ENCODE peak calls at places on chromosomes 12 and 14, in five cellular contexts. One of them, this sample, is unnamed.

GRCh38 chr12:12474931-12475485 is 87.7 kb downstream of the DUSP16 start:
- DNase-seq in K562: peak; percentile 18
- DNase-seq in right atrium auricular region: no peak
- DNase-seq in upper lobe of left lung: no peak
- DNase-seq in GM23248: peak; percentile 14
- DNase-seq in this sample: no peak

GRCh38 chr12:100962086-100962712 is 167.6 kb downstream of the ANO4 start:
- DNase-seq in right atrium auricular region: no peak
- DNase-seq in upper lobe of left lung: no peak
- DNase-seq in K562: no peak
- DNase-seq in GM23248: no peak
- DNase-seq in this sample: no peak

GRCh38 chr14:56176530-56176929 is 58.3 kb downstream of the PELI2 start:
- DNase-seq in right atrium auricular region: no peak
- DNase-seq in GM23248: no peak
- DNase-seq in upper lobe of left lung: no peak
- DNase-seq in K562: no peak
- DNase-seq in this sample: no peak

GRCh38 chr14:103730490-103731035 is 15.0 kb downstream of the ZFYVE21 start:
- DNase-seq in right atrium auricular region: no peak
- DNase-seq in upper lobe of left lung: no peak
- DNase-seq in GM23248: no peak
- DNase-seq in K562: peak; percentile 44
- DNase-seq in this sample: no peak

GRCh38 chr14:91070572-91070971 is 10.1 kb upstream of the RPS6KA5 start:
- DNase-seq in K562: no peak
- DNase-seq in right atrium auricular region: no peak
- DNase-seq in upper lobe of left lung: no peak
- DNase-seq in GM23248: no peak
- DNase-seq in this sample: no peak

GRCh38 chr12:51730745-51731144 is 117.8 kb downstream of the FIGNL2 start:
- DNase-seq in GM23248: no peak
- DNase-seq in upper lobe of left lung: no peak
- DNase-seq in K562: no peak
- DNase-seq in right atrium auricular region: no peak
- DNase-seq in this sample: no peak

GRCh38 chr14:55754471-55754870 is 174.5 kb downstream of the KTN1 start:
- DNase-seq in right atrium auricular region: no peak
- DNase-seq in K562: no peak
- DNase-seq in GM23248: no peak
- DNase-seq in upper lobe of left lung: no peak
- DNase-seq in this sample: no peak

GRCh38 chr12:79692860-79693605 is 2.3 kb upstream of the PAWR start:
- DNase-seq in K562: no peak
- DNase-seq in upper lobe of left lung: no peak
- DNase-seq in GM23248: peak; percentile 69
- DNase-seq in right atrium auricular region: no peak
- DNase-seq in this sample: no peak

GRCh38 chr12:106304797-106305196 is 2.3 kb downstream of the TCP11L2 start:
- DNase-seq in GM23248: no peak
- DNase-seq in K562: no peak
- DNase-seq in upper lobe of left lung: no peak
- DNase-seq in right atrium auricular region: no peak
- DNase-seq in this sample: no peak

GRCh38 chr12:80702889-80703605 is 4.4 kb upstream of the MYF6 start:
- DNase-seq in upper lobe of left lung: no peak
- DNase-seq in K562: no peak
- DNase-seq in GM23248: peak; percentile 82
- DNase-seq in right atrium auricular region: no peak
- DNase-seq in this sample: peak; percentile 10

GRCh38 chr14:95707327-95707726 is 6.6 kb downstream of the TCL1A start:
- DNase-seq in upper lobe of left lung: no peak
- DNase-seq in GM23248: no peak
- DNase-seq in K562: no peak
- DNase-seq in right atrium auricular region: no peak
- DNase-seq in this sample: no peak

GRCh38 chr12:114611145-114612018 is 72.6 kb downstream of the TBX3 start:
- DNase-seq in K562: no peak
- DNase-seq in GM23248: no peak
- DNase-seq in right atrium auricular region: no peak
- DNase-seq in upper lobe of left lung: no peak
- DNase-seq in this sample: no peak

GRCh38 chr14:85461432-85462133 is 68.4 kb upstream of the FLRT2 start:
- DNase-seq in right atrium auricular region: no peak
- DNase-seq in upper lobe of left lung: no peak
- DNase-seq in K562: no peak
- DNase-seq in GM23248: no peak
- DNase-seq in this sample: no peak

GRCh38 chr12:21223930-21224329 is 92.9 kb downstream of the SLCO1B1 start:
- DNase-seq in right atrium auricular region: no peak
- DNase-seq in upper lobe of left lung: no peak
- DNase-seq in GM23248: no peak
- DNase-seq in K562: no peak
- DNase-seq in this sample: no peak

GRCh38 chr14:56414231-56414630 is 165.4 kb upstream of the TMEM260 start:
- DNase-seq in upper lobe of left lung: no peak
- DNase-seq in GM23248: no peak
- DNase-seq in K562: no peak
- DNase-seq in right atrium auricular region: no peak
- DNase-seq in this sample: no peak

GRCh38 chr14:77181124-77181602 is 435 bp upstream of the TMEM63C start:
- DNase-seq in right atrium auricular region: peak; percentile 50
- DNase-seq in GM23248: no peak
- DNase-seq in upper lobe of left lung: no peak
- DNase-seq in K562: no peak
- DNase-seq in this sample: no peak

GRCh38 chr14:39034481-39035296 is 68.3 kb downstream of the SEC23A start:
- DNase-seq in upper lobe of left lung: no peak
- DNase-seq in K562: no peak
- DNase-seq in right atrium auricular region: no peak
- DNase-seq in GM23248: peak; percentile 52
- DNase-seq in this sample: no peak

GRCh38 chr14:41718477-41719166 is 111.9 kb downstream of the LRFN5 start:
- DNase-seq in GM23248: no peak
- DNase-seq in K562: no peak
- DNase-seq in right atrium auricular region: no peak
- DNase-seq in upper lobe of left lung: no peak
- DNase-seq in this sample: no peak

GRCh38 chr12:81644503-81644902 is 114.6 kb downstream of the PPFIA2 start:
- DNase-seq in right atrium auricular region: no peak
- DNase-seq in GM23248: peak; percentile 71
- DNase-seq in K562: no peak
- DNase-seq in upper lobe of left lung: no peak
- DNase-seq in this sample: peak; percentile 20

GRCh38 chr12:90085491-90086274 is 377.0 kb upstream of the ATP2B1 start:
- DNase-seq in upper lobe of left lung: no peak
- DNase-seq in right atrium auricular region: no peak
- DNase-seq in K562: no peak
- DNase-seq in GM23248: peak; percentile 52
- DNase-seq in this sample: no peak

GRCh38 chr12:119822046-119822445 is 55.1 kb downstream of the CIT start:
- DNase-seq in right atrium auricular region: no peak
- DNase-seq in upper lobe of left lung: no peak
- DNase-seq in GM23248: no peak
- DNase-seq in K562: no peak
- DNase-seq in this sample: no peak

GRCh38 chr14:93707475-93707874 is 80.8 kb downstream of the PRIMA1 start:
- DNase-seq in upper lobe of left lung: no peak
- DNase-seq in K562: no peak
- DNase-seq in GM23248: no peak
- DNase-seq in right atrium auricular region: peak; percentile 36
- DNase-seq in this sample: no peak

GRCh38 chr14:88044129-88044727 is 39.3 kb downstream of the GPR65 start:
- DNase-seq in upper lobe of left lung: no peak
- DNase-seq in K562: no peak
- DNase-seq in right atrium auricular region: no peak
- DNase-seq in GM23248: peak; percentile 6
- DNase-seq in this sample: no peak

GRCh38 chr14:81067156-81067555 is 111.7 kb downstream of the TSHR start:
- DNase-seq in GM23248: no peak
- DNase-seq in K562: no peak
- DNase-seq in right atrium auricular region: no peak
- DNase-seq in upper lobe of left lung: no peak
- DNase-seq in this sample: peak; percentile 4

GRCh38 chr14:93132472-93133065 is 16.8 kb upstream of the ITPK1 start:
- DNase-seq in upper lobe of left lung: peak; percentile 39
- DNase-seq in GM23248: peak; percentile 37
- DNase-seq in right atrium auricular region: no peak
- DNase-seq in K562: peak; percentile 13
- DNase-seq in this sample: no peak

GRCh38 chr12:563899-564298 is 99.3 kb downstream of the NINJ2 start:
- DNase-seq in K562: no peak
- DNase-seq in right atrium auricular region: no peak
- DNase-seq in upper lobe of left lung: no peak
- DNase-seq in GM23248: no peak
- DNase-seq in this sample: no peak

GRCh38 chr12:25052191-25053020 is 103.5 kb upstream of the BCAT1 start:
- DNase-seq in upper lobe of left lung: peak; percentile 61
- DNase-seq in right atrium auricular region: no peak
- DNase-seq in K562: no peak
- DNase-seq in GM23248: no peak
- DNase-seq in this sample: no peak

GRCh38 chr12:13079440-13079906 is 24.0 kb downstream of the GSG1 start:
- DNase-seq in K562: no peak
- DNase-seq in upper lobe of left lung: no peak
- DNase-seq in GM23248: no peak
- DNase-seq in right atrium auricular region: no peak
- DNase-seq in this sample: no peak

GRCh38 chr12:106118278-106118820 is 20.4 kb downstream of the NUAK1 start:
- DNase-seq in GM23248: peak; percentile 39
- DNase-seq in K562: no peak
- DNase-seq in upper lobe of left lung: no peak
- DNase-seq in right atrium auricular region: no peak
- DNase-seq in this sample: no peak

GRCh38 chr12:48954061-48954460 is 3.2 kb downstream of the ARF3 start:
- DNase-seq in GM23248: no peak
- DNase-seq in upper lobe of left lung: no peak
- DNase-seq in right atrium auricular region: no peak
- DNase-seq in K562: no peak
- DNase-seq in this sample: no peak

GRCh38 chr14:94710731-94711130 is 59.2 kb downstream of the GSC start:
- DNase-seq in right atrium auricular region: no peak
- DNase-seq in upper lobe of left lung: no peak
- DNase-seq in GM23248: no peak
- DNase-seq in K562: no peak
- DNase-seq in this sample: no peak

GRCh38 chr14:94161979-94162378 is 12.1 kb upstream of the PPP4R4 start:
- DNase-seq in right atrium auricular region: no peak
- DNase-seq in K562: no peak
- DNase-seq in GM23248: no peak
- DNase-seq in upper lobe of left lung: no peak
- DNase-seq in this sample: no peak

GRCh38 chr14:99951085-99951484 is 114.1 kb upstream of the EVL start:
- DNase-seq in K562: no peak
- DNase-seq in GM23248: no peak
- DNase-seq in right atrium auricular region: no peak
- DNase-seq in upper lobe of left lung: peak; percentile 77
- DNase-seq in this sample: no peak
- H3K27me3 ChIP-seq in K562: peaks cover 12% of the 10 kb centered on the region
- H3K27me3 ChIP-seq in GM23248: no peaks in the 10 kb centered on the region
- H3K27me3 ChIP-seq in right atrium auricular region: no peaks in the 10 kb centered on the region
- H3K27me3 ChIP-seq in upper lobe of left lung: no peaks in the 10 kb centered on the region
- H3K27me3 ChIP-seq in this sample: no peaks in the 10 kb centered on the region

DNA sequence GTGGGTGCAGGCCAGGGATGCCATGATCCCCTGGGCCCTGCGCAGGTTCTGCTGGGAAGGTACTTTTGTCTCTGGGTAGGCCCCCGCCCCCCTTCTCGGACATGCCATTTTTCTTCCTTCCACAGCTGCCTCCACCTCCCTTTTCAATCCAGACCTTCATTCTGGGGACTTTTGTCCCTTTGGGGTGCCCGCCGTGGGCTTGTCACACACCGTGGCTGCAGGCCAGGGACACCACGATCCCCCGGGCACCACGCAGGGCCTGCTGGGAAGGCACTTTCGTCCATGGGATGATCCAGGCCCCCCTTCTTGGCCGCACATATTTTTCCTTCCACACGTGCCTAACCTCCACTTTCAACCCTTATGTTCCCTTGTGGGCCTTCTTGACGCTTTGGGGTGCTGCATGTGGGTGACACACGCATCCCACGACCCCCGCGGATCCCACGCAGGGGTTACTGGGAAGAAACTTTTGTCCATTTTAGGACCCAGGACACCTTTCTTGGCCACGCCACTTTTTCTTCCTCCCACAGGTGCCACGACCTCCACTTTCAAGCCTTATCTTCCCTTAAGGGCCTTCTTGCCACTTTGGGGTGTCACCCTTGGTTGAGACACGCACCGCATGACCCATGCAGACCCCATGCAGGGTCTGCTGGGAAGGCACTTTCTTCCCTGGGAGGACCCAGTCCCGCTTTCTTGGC is 272.5 kb downstream of the ALG10 start:
- DNase-seq in upper lobe of left lung: no peak
- DNase-seq in GM23248: no peak
- DNase-seq in right atrium auricular region: no peak
- DNase-seq in K562: no peak
- DNase-seq in this sample: no peak
- H3K9me3 ChIP-seq in upper lobe of left lung: no peaks in the 10 kb centered on the region
- H3K9me3 ChIP-seq in GM23248: no peaks in the 10 kb centered on the region
- H3K9me3 ChIP-seq in right atrium auricular region: no peaks in the 10 kb centered on the region
- H3K9me3 ChIP-seq in K562: no peaks in the 10 kb centered on the region
- H3K9me3 ChIP-seq in this sample: peaks cover 22% of the 10 kb centered on the region

DNA sequence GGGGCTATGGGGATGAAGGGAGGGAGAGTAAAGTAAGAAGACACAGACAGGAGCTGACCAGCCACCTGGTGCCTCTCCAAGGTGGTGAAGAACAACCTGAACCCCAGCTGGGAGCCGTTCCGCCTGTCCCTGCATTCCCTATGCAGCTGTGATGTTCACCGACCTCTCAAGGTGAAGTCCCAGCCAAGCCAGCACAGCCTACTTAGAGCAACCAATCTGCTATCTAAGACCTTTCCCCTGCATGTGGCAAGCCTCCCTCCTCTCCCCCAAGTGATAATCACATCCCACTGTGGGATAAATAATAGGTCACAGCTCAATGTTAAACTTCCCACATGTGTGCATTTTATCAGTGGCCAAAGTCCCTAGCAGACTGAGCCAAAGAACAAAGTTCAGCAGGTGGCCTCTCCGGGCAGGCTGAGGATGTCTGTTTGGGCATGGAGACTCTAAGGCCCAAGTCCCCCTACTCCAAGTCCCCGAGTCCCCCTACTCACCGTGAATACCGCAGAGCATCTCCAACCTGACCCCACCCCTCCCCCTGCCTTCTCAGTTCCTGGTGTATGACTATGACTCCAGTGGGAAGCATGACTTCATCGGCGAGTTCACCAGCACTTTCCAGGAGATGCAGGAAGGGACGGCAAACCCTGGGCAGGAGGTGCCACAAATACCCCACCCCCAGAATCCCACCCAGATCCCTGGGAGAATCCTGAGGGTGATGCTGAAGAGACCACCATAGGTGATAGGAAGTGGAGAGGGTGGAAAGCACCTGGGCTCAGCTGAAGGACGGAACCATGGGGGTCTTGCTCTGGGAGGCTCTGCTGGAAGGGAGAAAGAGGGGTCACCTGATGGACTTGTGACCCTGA is 3.5 kb downstream of the CPNE6 start:
- DNase-seq in upper lobe of left lung: no peak
- DNase-seq in GM23248: no peak
- DNase-seq in K562: no peak
- DNase-seq in right atrium auricular region: no peak
- DNase-seq in this sample: no peak
- H3K27me3 ChIP-seq in upper lobe of left lung: no peaks in the 10 kb centered on the region
- H3K27me3 ChIP-seq in GM23248: peaks cover 12% of the 10 kb centered on the region
- H3K27me3 ChIP-seq in K562: no peaks in the 10 kb centered on the region
- H3K27me3 ChIP-seq in right atrium auricular region: no peaks in the 10 kb centered on the region
- H3K27me3 ChIP-seq in this sample: peaks cover 16% of the 10 kb centered on the region

GRCh38 chr14:64971890-64972785 is at the start of gene RAB15:
- DNase-seq in K562: peak; percentile 44
- DNase-seq in upper lobe of left lung: peak; percentile 24
- DNase-seq in right atrium auricular region: no peak
- DNase-seq in GM23248: peak; percentile 76
- DNase-seq in this sample: no peak
- H3K9me3 ChIP-seq in K562: no peaks in the 10 kb centered on the region
- H3K9me3 ChIP-seq in upper lobe of left lung: no peaks in the 10 kb centered on the region
- H3K9me3 ChIP-seq in right atrium auricular region: no peaks in the 10 kb centered on the region
- H3K9me3 ChIP-seq in GM23248: no peaks in the 10 kb centered on the region
- H3K9me3 ChIP-seq in this sample: no peaks in the 10 kb centered on the region

This sample was measured in SJSA1.